ENCODE peak calls at places on chromosomes 7 and 10, in ten cellular contexts. W, U, G, Y, Q, E, V, L, X and I are unnamed samples.
A peak's percentile ranks its signal among the peaks of the same experiment; 100 is the strongest.

GRCh38 chr10:69327463-69328345 is 49.4 kb downstream of the HK1 start:
- DNase-seq in Y (peak; percentile 63), L (peak; percentile 42), X (no peak), U (no peak), E (no peak), Q (no peak), W (peak; percentile 73), G (no peak), V (no peak), I (peak; percentile 61)

GRCh38 chr10:36779238-36779846 is 346.1 kb upstream of the ANKRD30A start:
- DNase-seq in V (peak; percentile 71), G (peak; percentile 70), Q (no peak), U (peak; percentile 30), W (peak; percentile 51), X (no peak), E (peak; percentile 82), Y (peak; percentile 81), L (peak; percentile 100), I (peak; percentile 22)

GRCh38 chr10:133421336-133422222 is 2.8 kb downstream of the SPRN start:
- DNase-seq in U (no peak), E (no peak), W (no peak), V (no peak), X (no peak), G (no peak), Y (no peak), Q (no peak), L (no peak), I (no peak)

GRCh38 chr10:114970515-114970914 is 32.5 kb downstream of the TRUB1 start:
- DNase-seq in E (no peak), U (no peak), Q (peak; percentile 2), V (peak; percentile 23), W (no peak), X (peak; percentile 39), L (no peak), Y (peak; percentile 8), G (peak; percentile 3), I (no peak)

GRCh38 chr7:127066974-127067373 is 185.8 kb downstream of the GRM8 start:
- DNase-seq in Q (no peak), U (peak; percentile 4), V (peak; percentile 56), G (peak; percentile 13), L (no peak), W (no peak), X (no peak), Y (no peak), E (no peak), I (no peak)

GRCh38 chr7:115975766-115976165 is 54.8 kb downstream of the TFEC start:
- DNase-seq in G (no peak), V (no peak), Y (no peak), E (no peak), U (no peak), X (no peak), Q (no peak), W (no peak), L (no peak), I (no peak)

GRCh38 chr10:6162589-6163356 is 40.0 kb upstream of the PFKFB3 start:
- DNase-seq in W (no peak), Q (no peak), L (no peak), U (no peak), G (peak; percentile 47), Y (no peak), V (no peak), E (peak; percentile 27), X (no peak), I (no peak)

GRCh38 chr10:127216786-127217185 is 20.4 kb upstream of the INSYN2A start:
- DNase-seq in X (no peak), E (peak; percentile 21), Q (no peak), G (no peak), L (peak; percentile 32), Y (peak; percentile 28), U (no peak), W (peak; percentile 34), V (no peak), I (peak; percentile 30)

GRCh38 chr10:98340946-98341345 is 73.0 kb upstream of the LOXL4 start:
- DNase-seq in L (no peak), W (peak; percentile 37), Q (peak; percentile 10), U (no peak), E (peak; percentile 42), Y (peak; percentile 38), G (no peak), X (no peak), V (no peak), I (no peak)

GRCh38 chr10:35641430-35642015 is 573 bp downstream of the FZD8 start:
- DNase-seq in E (peak; percentile 84), Y (peak; percentile 42), V (peak; percentile 76), Q (peak; percentile 48), G (peak; percentile 42), L (no peak), U (no peak), W (peak; percentile 46), X (no peak), I (peak; percentile 29)

GRCh38 chr10:28785018-28785417 is 107.7 kb downstream of the BAMBI start:
- DNase-seq in L (no peak), V (no peak), Q (no peak), E (no peak), W (no peak), X (no peak), U (no peak), G (no peak), Y (no peak), I (no peak)

GRCh38 chr7:46764100-46764941 is 817.6 kb downstream of the TNS3 start:
- DNase-seq in V (no peak), U (no peak), Y (peak; percentile 97), G (peak; percentile 88), L (peak; percentile 97), Q (no peak), X (no peak), E (peak; percentile 98), W (peak; percentile 98), I (peak; percentile 97)

GRCh38 chr7:92557808-92558362 is 29.3 kb downstream of the RBM48 start:
- DNase-seq in E (no peak), Y (no peak), W (no peak), X (no peak), V (no peak), U (no peak), L (no peak), G (no peak), Q (no peak), I (no peak)

GRCh38 chr7:50720295-50720694 is 62.4 kb downstream of the GRB10 start:
- DNase-seq in Y (no peak), U (no peak), L (no peak), W (no peak), V (no peak), G (no peak), X (no peak), Q (no peak), E (no peak), I (no peak)

GRCh38 chr10:71812016-71812912 is 38.8 kb downstream of the PSAP start:
- DNase-seq in Q (peak; percentile 80), E (peak; percentile 70), L (peak; percentile 60), U (peak; percentile 27), V (peak; percentile 66), Y (peak; percentile 34), X (peak; percentile 77), G (peak; percentile 61), W (peak; percentile 32), I (no peak)

GRCh38 chr7:143884978-143885559 is 16.9 kb downstream of the TCAF1 start:
- DNase-seq in W (peak; percentile 82), G (no peak), Q (no peak), E (peak; percentile 76), L (no peak), V (peak; percentile 89), U (no peak), Y (peak; percentile 72), X (no peak), I (peak; percentile 63)

DNA sequence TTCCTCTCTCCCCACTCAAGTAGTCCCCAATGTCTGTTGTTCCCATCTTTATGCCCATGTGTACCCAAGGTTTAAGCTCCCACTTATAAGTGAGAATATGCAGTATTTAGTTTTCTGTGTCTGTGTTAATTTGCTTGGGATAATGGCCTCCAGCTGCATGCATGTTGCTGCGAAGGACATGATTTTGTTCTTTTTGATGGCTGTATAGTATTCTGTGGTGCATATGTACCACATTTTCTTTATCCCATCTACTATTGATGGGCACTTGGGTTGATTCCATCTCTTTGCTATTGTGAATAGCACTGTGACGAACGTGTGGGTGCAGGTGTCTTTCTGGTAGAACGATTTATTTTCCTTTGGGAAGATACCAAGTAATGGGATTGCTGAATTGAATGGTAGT is 170.2 kb upstream of the AUTS2 start:
- DNase-seq in Q (no peak), Y (no peak), L (no peak), W (no peak), U (no peak), E (no peak), G (no peak), X (no peak), V (no peak), I (no peak)
- H3K9me3 ChIP-seq in Q (no peaks in the 10 kb centered on the region), Y (peaks cover 12% of the 10 kb centered on the region), L (no peaks in the 10 kb centered on the region), W (no peaks in the 10 kb centered on the region), U (no peaks in the 10 kb centered on the region), E (no peaks in the 10 kb centered on the region), G (no peaks in the 10 kb centered on the region), X (no peaks in the 10 kb centered on the region), V (no peaks in the 10 kb centered on the region), I (no peaks in the 10 kb centered on the region)

DNA sequence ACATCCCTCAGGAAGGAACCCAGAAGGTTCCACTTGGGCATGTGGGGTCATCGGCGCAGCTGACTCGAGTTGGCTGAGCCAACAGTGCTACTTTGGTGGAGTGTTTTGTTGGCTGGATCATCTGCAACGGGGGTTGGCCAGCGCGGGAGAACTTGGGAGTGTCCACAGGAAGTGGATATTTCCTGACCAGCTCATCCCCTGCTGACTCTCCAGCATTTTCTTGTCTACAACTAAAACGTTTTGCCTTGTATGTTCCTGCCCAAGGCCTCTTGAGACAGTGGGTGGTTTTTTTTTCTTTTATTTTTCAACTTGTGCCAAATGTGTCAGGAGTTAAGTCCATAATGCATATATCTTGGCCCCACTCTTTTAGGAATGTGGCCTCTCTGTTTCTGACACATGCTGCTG is 208.6 kb downstream of the ZNF365 start:
- DNase-seq in Y (peak; percentile 98), U (no peak), X (no peak), V (no peak), L (peak; percentile 86), E (peak; percentile 97), Q (no peak), W (peak; percentile 100), G (no peak), I (peak; percentile 100)
- H3K4me2 ChIP-seq in Y (peak overlapping the region; percentile 73), U (no peak overlapping the region), X (no peak overlapping the region), V (no peak overlapping the region), L (peak overlapping the region; percentile 2), E (peak overlapping the region; percentile 76), Q (no peak overlapping the region), W (peak overlapping the region; percentile 52), G (no peak overlapping the region), I (peak overlapping the region; percentile 66)

DNA sequence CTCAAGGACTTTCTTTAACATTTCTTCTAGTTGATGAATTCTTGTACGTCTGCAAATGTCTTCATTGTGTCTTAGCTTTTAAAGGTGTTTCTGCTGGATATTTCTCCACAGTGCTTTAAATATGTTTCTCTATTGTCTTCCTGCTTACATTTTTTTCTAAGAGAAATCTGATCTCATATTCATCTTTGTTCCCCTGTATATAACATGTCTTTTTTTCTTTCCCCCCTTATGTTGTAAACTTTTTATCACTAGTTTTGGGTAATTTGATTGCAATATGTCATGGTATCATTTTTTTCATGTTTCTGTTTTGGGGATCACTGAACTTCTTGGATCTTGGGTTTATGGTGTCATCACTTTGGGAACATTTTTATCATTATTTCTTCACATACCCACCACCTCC is 7.5 kb downstream of the RBAK start:
- DNase-seq in V (no peak), Y (no peak), Q (no peak), X (no peak), L (no peak), G (no peak), W (no peak), E (no peak), U (no peak), I (no peak)
- H3K9me3 ChIP-seq in V (peaks cover 22% of the 10 kb centered on the region), Y (peaks cover 29% of the 10 kb centered on the region), Q (peaks cover 24% of the 10 kb centered on the region), X (peaks cover 34% of the 10 kb centered on the region), L (peaks cover 12% of the 10 kb centered on the region), G (peaks cover 83% of the 10 kb centered on the region), W (no peaks in the 10 kb centered on the region), E (no peaks in the 10 kb centered on the region), U (peaks cover 18% of the 10 kb centered on the region), I (peaks cover 2% of the 10 kb centered on the region)

GRCh38 chr7:41826641-41827040 is 123.8 kb upstream of the INHBA start:
- DNase-seq in Y (peak; percentile 9), G (no peak), E (no peak), X (no peak), V (no peak), Q (no peak), U (no peak), W (no peak), L (no peak), I (no peak)
- H3K4me2 ChIP-seq in Y (no peak overlapping the region), G (no peak overlapping the region), E (no peak overlapping the region), X (no peak overlapping the region), V (no peak overlapping the region), Q (no peak overlapping the region), U (no peak overlapping the region), W (no peak overlapping the region), L (no peak overlapping the region), I (no peak overlapping the region)